ENCODE peak calls at places on chromosomes 2 and 18, in ten cellular contexts. One of them, this sample, is unnamed.

GRCh38 chr2:64837116-64837704 is 152.0 kb upstream of the SLC1A4 start:
- DNase-seq in sigmoid colon: no peak
- DNase-seq in prostate gland: no peak
- DNase-seq in GM12891: no peak
- DNase-seq in GM12892: no peak
- DNase-seq in spleen: no peak
- DNase-seq in endothelial cell of umbilical vein: no peak
- DNase-seq in HepG2: no peak
- DNase-seq in GM12878: no peak
- DNase-seq in SK-N-SH: no peak
- DNase-seq in this sample: no peak

GRCh38 chr2:23453936-23454460 is 69.0 kb downstream of the KLHL29 start:
- DNase-seq in sigmoid colon: no peak
- DNase-seq in prostate gland: no peak
- DNase-seq in GM12891: no peak
- DNase-seq in GM12892: no peak
- DNase-seq in spleen: no peak
- DNase-seq in endothelial cell of umbilical vein: no peak
- DNase-seq in HepG2: no peak
- DNase-seq in GM12878: no peak
- DNase-seq in SK-N-SH: no peak
- DNase-seq in this sample: no peak

GRCh38 chr18:34609991-34610658 is 100.0 kb upstream of the DTNA start:
- DNase-seq in sigmoid colon: no peak
- DNase-seq in prostate gland: no peak
- DNase-seq in GM12891: no peak
- DNase-seq in GM12892: no peak
- DNase-seq in spleen: no peak
- DNase-seq in endothelial cell of umbilical vein: no peak
- DNase-seq in HepG2: no peak
- DNase-seq in GM12878: no peak
- DNase-seq in SK-N-SH: no peak
- DNase-seq in this sample: no peak

GRCh38 chr18:2222270-2223185 is 348.8 kb downstream of the METTL4 start:
- DNase-seq in sigmoid colon: no peak
- DNase-seq in prostate gland: no peak
- DNase-seq in GM12891: no peak
- DNase-seq in GM12892: no peak
- DNase-seq in spleen: no peak
- DNase-seq in endothelial cell of umbilical vein: peak; percentile 4
- DNase-seq in HepG2: no peak
- DNase-seq in GM12878: no peak
- DNase-seq in SK-N-SH: no peak
- DNase-seq in this sample: no peak

GRCh38 chr2:136225950-136226835 is 108.2 kb upstream of the CXCR4 start:
- DNase-seq in sigmoid colon: no peak
- DNase-seq in prostate gland: no peak
- DNase-seq in GM12891: no peak
- DNase-seq in GM12892: no peak
- DNase-seq in spleen: peak; percentile 78
- DNase-seq in endothelial cell of umbilical vein: no peak
- DNase-seq in HepG2: no peak
- DNase-seq in GM12878: no peak
- DNase-seq in SK-N-SH: no peak
- DNase-seq in this sample: no peak

GRCh38 chr2:168054657-168055056 is 192.7 kb downstream of the STK39 start:
- DNase-seq in sigmoid colon: no peak
- DNase-seq in prostate gland: no peak
- DNase-seq in GM12891: no peak
- DNase-seq in GM12892: no peak
- DNase-seq in spleen: no peak
- DNase-seq in endothelial cell of umbilical vein: no peak
- DNase-seq in HepG2: no peak
- DNase-seq in GM12878: no peak
- DNase-seq in SK-N-SH: no peak
- DNase-seq in this sample: no peak

GRCh38 chr2:31002510-31002909 is 135.7 kb downstream of the GALNT14 start:
- DNase-seq in sigmoid colon: no peak
- DNase-seq in prostate gland: no peak
- DNase-seq in GM12891: no peak
- DNase-seq in GM12892: no peak
- DNase-seq in spleen: no peak
- DNase-seq in endothelial cell of umbilical vein: no peak
- DNase-seq in HepG2: no peak
- DNase-seq in GM12878: no peak
- DNase-seq in SK-N-SH: peak; percentile 50
- DNase-seq in this sample: no peak

GRCh38 chr18:61322265-61322873 is 10.9 kb upstream of the CDH20 start:
- DNase-seq in sigmoid colon: no peak
- DNase-seq in prostate gland: no peak
- DNase-seq in GM12891: peak; percentile 50
- DNase-seq in GM12892: peak; percentile 37
- DNase-seq in spleen: peak; percentile 78
- DNase-seq in endothelial cell of umbilical vein: peak; percentile 53
- DNase-seq in HepG2: peak; percentile 42
- DNase-seq in GM12878: no peak
- DNase-seq in SK-N-SH: peak; percentile 62
- DNase-seq in this sample: peak; percentile 44

GRCh38 chr18:72830109-72830508 is 37.7 kb downstream of the NETO1 start:
- DNase-seq in sigmoid colon: no peak
- DNase-seq in prostate gland: no peak
- DNase-seq in GM12891: no peak
- DNase-seq in GM12892: no peak
- DNase-seq in spleen: no peak
- DNase-seq in endothelial cell of umbilical vein: no peak
- DNase-seq in HepG2: no peak
- DNase-seq in GM12878: no peak
- DNase-seq in SK-N-SH: no peak
- DNase-seq in this sample: no peak

GRCh38 chr2:121128741-121129659 is 156.0 kb downstream of the TFCP2L1 start:
- DNase-seq in sigmoid colon: no peak
- DNase-seq in prostate gland: peak; percentile 51
- DNase-seq in GM12891: no peak
- DNase-seq in GM12892: no peak
- DNase-seq in spleen: no peak
- DNase-seq in endothelial cell of umbilical vein: peak; percentile 7
- DNase-seq in HepG2: peak; percentile 45
- DNase-seq in GM12878: no peak
- DNase-seq in SK-N-SH: no peak
- DNase-seq in this sample: peak; percentile 81

GRCh38 chr2:95353055-95353575 is 49.4 kb upstream of the FAHD2A start:
- DNase-seq in sigmoid colon: peak; percentile 40
- DNase-seq in prostate gland: no peak
- DNase-seq in GM12891: no peak
- DNase-seq in GM12892: no peak
- DNase-seq in spleen: peak; percentile 74
- DNase-seq in endothelial cell of umbilical vein: no peak
- DNase-seq in HepG2: no peak
- DNase-seq in GM12878: no peak
- DNase-seq in SK-N-SH: no peak
- DNase-seq in this sample: peak; percentile 20

GRCh38 chr2:64781991-64782390 is 128.3 kb upstream of the SERTAD2 start:
- DNase-seq in sigmoid colon: no peak
- DNase-seq in prostate gland: no peak
- DNase-seq in GM12891: no peak
- DNase-seq in GM12892: no peak
- DNase-seq in spleen: no peak
- DNase-seq in endothelial cell of umbilical vein: peak; percentile 30
- DNase-seq in HepG2: no peak
- DNase-seq in GM12878: no peak
- DNase-seq in SK-N-SH: no peak
- DNase-seq in this sample: no peak

GRCh38 chr2:110674620-110675555 is 3.0 kb downstream of the BUB1 start:
- DNase-seq in sigmoid colon: no peak
- DNase-seq in prostate gland: no peak
- DNase-seq in GM12891: peak; percentile 39
- DNase-seq in GM12892: peak; percentile 41
- DNase-seq in spleen: peak; percentile 87
- DNase-seq in endothelial cell of umbilical vein: peak; percentile 62
- DNase-seq in HepG2: no peak
- DNase-seq in GM12878: peak; percentile 98
- DNase-seq in SK-N-SH: no peak
- DNase-seq in this sample: peak; percentile 34

GRCh38 chr2:148020036-148020357 is 540 bp downstream of the ORC4 start:
- DNase-seq in sigmoid colon: no peak
- DNase-seq in prostate gland: no peak
- DNase-seq in GM12891: no peak
- DNase-seq in GM12892: no peak
- DNase-seq in spleen: no peak
- DNase-seq in endothelial cell of umbilical vein: no peak
- DNase-seq in HepG2: no peak
- DNase-seq in GM12878: no peak
- DNase-seq in SK-N-SH: no peak
- DNase-seq in this sample: no peak

GRCh38 chr18:55300469-55301195 is 287.4 kb downstream of the TCF4 start:
- DNase-seq in sigmoid colon: no peak
- DNase-seq in prostate gland: no peak
- DNase-seq in GM12891: no peak
- DNase-seq in GM12892: no peak
- DNase-seq in spleen: no peak
- DNase-seq in endothelial cell of umbilical vein: no peak
- DNase-seq in HepG2: no peak
- DNase-seq in GM12878: no peak
- DNase-seq in SK-N-SH: peak; percentile 65
- DNase-seq in this sample: no peak

GRCh38 chr2:68100189-68100588 is 37.4 kb upstream of the C1D start:
- DNase-seq in sigmoid colon: no peak
- DNase-seq in prostate gland: no peak
- DNase-seq in GM12891: no peak
- DNase-seq in GM12892: no peak
- DNase-seq in spleen: no peak
- DNase-seq in endothelial cell of umbilical vein: no peak
- DNase-seq in HepG2: no peak
- DNase-seq in GM12878: no peak
- DNase-seq in SK-N-SH: no peak
- DNase-seq in this sample: no peak
- TF ChIP-seq POLR2AphosphoS5 in sigmoid colon: no peak
- TF ChIP-seq POLR2AphosphoS5 in prostate gland: no peak
- TF ChIP-seq POLR2AphosphoS5 in GM12891: no peak
- TF ChIP-seq POLR2AphosphoS5 in GM12892: no peak
- TF ChIP-seq POLR2AphosphoS5 in spleen: no peak
- TF ChIP-seq POLR2AphosphoS5 in endothelial cell of umbilical vein: no peak
- TF ChIP-seq POLR2AphosphoS5 in HepG2: no peak
- TF ChIP-seq POLR2AphosphoS5 in GM12878: no peak
- TF ChIP-seq POLR2AphosphoS5 in SK-N-SH: no peak
- TF ChIP-seq POLR2AphosphoS5 in this sample: no peak

DNA sequence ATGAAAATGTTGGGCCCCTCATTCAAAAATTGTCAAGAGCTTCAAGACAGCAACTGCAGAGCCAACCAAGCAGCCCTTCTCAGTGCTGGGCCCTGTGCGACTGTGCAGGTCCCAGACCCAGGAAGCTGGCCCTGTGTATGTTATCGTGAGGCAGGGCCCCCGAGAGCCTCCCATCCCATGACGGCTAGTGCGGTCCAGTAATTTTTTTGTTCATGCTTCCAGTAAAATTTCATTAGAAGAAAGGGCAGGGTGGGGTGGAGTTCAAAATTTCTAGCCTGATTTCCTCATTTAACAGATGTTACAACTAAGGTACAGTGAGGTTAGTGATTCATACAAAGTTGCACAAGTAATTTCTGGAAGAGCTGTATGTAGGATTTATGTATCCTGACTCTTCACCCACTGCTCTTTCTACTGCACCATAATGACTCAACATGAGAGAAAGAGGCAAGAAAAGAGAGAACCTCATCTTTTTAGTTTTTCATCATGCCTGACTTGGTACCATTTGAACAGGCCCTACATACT is 105.5 kb downstream of the ZEB2 start:
- DNase-seq in sigmoid colon: peak; percentile 73
- DNase-seq in prostate gland: no peak
- DNase-seq in GM12891: no peak
- DNase-seq in GM12892: no peak
- DNase-seq in spleen: peak; percentile 80
- DNase-seq in endothelial cell of umbilical vein: no peak
- DNase-seq in HepG2: no peak
- DNase-seq in GM12878: no peak
- DNase-seq in SK-N-SH: no peak
- DNase-seq in this sample: no peak
- TF ChIP-seq POLR2AphosphoS5 in sigmoid colon: peak; percentile 25
- TF ChIP-seq POLR2AphosphoS5 in prostate gland: no peak
- TF ChIP-seq POLR2AphosphoS5 in GM12891: no peak
- TF ChIP-seq POLR2AphosphoS5 in GM12892: no peak
- TF ChIP-seq POLR2AphosphoS5 in spleen: peak; percentile 55
- TF ChIP-seq POLR2AphosphoS5 in endothelial cell of umbilical vein: no peak
- TF ChIP-seq POLR2AphosphoS5 in HepG2: no peak
- TF ChIP-seq POLR2AphosphoS5 in GM12878: no peak
- TF ChIP-seq POLR2AphosphoS5 in SK-N-SH: no peak
- TF ChIP-seq POLR2AphosphoS5 in this sample: no peak

DNA sequence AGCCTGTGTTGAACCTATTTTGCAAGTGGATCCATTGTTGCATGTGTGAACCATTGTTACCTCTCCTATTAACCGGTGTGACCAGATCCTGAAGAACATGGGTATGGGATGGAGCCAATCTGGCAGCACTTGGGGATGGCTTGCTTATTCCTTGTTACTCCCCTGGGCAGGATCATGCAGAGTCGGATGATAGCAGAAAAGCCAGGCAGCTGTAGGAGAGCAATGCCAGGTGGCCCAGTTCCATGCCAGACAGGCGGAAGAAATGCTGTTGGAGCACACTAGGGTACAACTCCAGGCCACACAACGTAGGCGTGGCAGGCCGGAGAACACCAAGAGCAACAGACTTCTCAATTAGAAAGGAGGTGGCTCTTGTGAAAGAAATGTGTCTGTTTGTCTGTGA is 16.3 kb upstream of the MYO1B start:
- DNase-seq in sigmoid colon: no peak
- DNase-seq in prostate gland: peak; percentile 91
- DNase-seq in GM12891: no peak
- DNase-seq in GM12892: no peak
- DNase-seq in spleen: no peak
- DNase-seq in endothelial cell of umbilical vein: no peak
- DNase-seq in HepG2: no peak
- DNase-seq in GM12878: no peak
- DNase-seq in SK-N-SH: no peak
- DNase-seq in this sample: peak; percentile 57
- TF ChIP-seq POLR2AphosphoS5 in sigmoid colon: no peak
- TF ChIP-seq POLR2AphosphoS5 in prostate gland: peak; percentile 87
- TF ChIP-seq POLR2AphosphoS5 in GM12891: no peak
- TF ChIP-seq POLR2AphosphoS5 in GM12892: no peak
- TF ChIP-seq POLR2AphosphoS5 in spleen: no peak
- TF ChIP-seq POLR2AphosphoS5 in endothelial cell of umbilical vein: no peak
- TF ChIP-seq POLR2AphosphoS5 in HepG2: no peak
- TF ChIP-seq POLR2AphosphoS5 in GM12878: no peak
- TF ChIP-seq POLR2AphosphoS5 in SK-N-SH: no peak
- TF ChIP-seq POLR2AphosphoS5 in this sample: no peak

DNA sequence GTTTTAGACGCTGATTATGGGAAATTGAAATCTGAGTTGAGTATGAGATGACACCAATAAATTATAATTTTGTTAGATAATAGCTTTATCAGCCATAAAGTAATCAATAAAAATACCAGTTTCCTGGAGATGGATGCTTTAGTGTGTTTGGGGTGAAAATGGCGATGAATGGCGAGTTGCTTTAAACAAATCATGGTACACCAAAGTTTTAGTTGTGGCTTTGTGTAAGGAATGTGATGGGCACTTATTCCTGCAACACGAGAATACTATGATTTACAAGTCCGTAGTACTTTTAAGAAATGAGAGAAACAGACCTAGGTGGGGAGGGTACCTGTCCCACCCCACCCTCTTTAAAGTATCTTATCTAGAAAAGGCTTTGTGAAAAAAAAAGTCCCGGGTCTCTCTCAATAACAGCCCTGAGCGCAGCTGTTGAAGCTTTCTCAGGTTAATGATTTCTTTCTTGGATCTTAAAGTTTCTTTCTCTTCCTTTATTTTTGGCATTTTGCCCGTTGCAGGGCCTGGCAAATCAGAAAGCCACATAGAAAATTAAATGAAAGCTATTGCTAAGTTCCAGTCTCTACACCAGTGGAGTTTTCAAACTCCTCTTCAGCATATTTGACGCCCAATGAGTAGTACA is 1.5 kb upstream of the RRM2 start:
- DNase-seq in sigmoid colon: peak; percentile 14
- DNase-seq in prostate gland: no peak
- DNase-seq in GM12891: no peak
- DNase-seq in GM12892: no peak
- DNase-seq in spleen: peak; percentile 0
- DNase-seq in endothelial cell of umbilical vein: no peak
- DNase-seq in HepG2: peak; percentile 72
- DNase-seq in GM12878: no peak
- DNase-seq in SK-N-SH: no peak
- DNase-seq in this sample: no peak
- TF ChIP-seq POLR2AphosphoS5 in sigmoid colon: no peak
- TF ChIP-seq POLR2AphosphoS5 in prostate gland: no peak
- TF ChIP-seq POLR2AphosphoS5 in GM12891: peak; percentile 1
- TF ChIP-seq POLR2AphosphoS5 in GM12892: peak; percentile 3
- TF ChIP-seq POLR2AphosphoS5 in spleen: no peak
- TF ChIP-seq POLR2AphosphoS5 in endothelial cell of umbilical vein: no peak
- TF ChIP-seq POLR2AphosphoS5 in HepG2: no peak
- TF ChIP-seq POLR2AphosphoS5 in GM12878: no peak
- TF ChIP-seq POLR2AphosphoS5 in SK-N-SH: no peak
- TF ChIP-seq POLR2AphosphoS5 in this sample: no peak

This sample was measured in stomach.